ENCODE peak calls at places on chromosomes 4 and X, in six cellular contexts. One of them, this sample, is unnamed.

GRCh38 chr4:121709766-121710405 is 13.1 kb upstream of the ANXA5 start:
- DNase-seq in H9: no peak
- DNase-seq in stimulated activated CD4-positive, alpha-beta T cell treated with anti-CD3 and anti-CD28 coated beads, Interleukin-4, amount 100 ng/mL, for 4 hours: no peak
- DNase-seq in left colon: no peak
- DNase-seq in H4: no peak
- DNase-seq in choroid plexus epithelial cell: no peak
- DNase-seq in this sample: no peak

GRCh38 chr4:1459664-1460511 is 53.6 kb upstream of the NKX1-1 start:
- DNase-seq in H9: peak; percentile 35
- DNase-seq in stimulated activated CD4-positive, alpha-beta T cell treated with anti-CD3 and anti-CD28 coated beads, Interleukin-4, amount 100 ng/mL, for 4 hours: no peak
- DNase-seq in left colon: peak; percentile 8
- DNase-seq in H4: no peak
- DNase-seq in choroid plexus epithelial cell: no peak
- DNase-seq in this sample: no peak

GRCh38 chr4:140059159-140059558 is 94.8 kb downstream of the MAML3 start:
- DNase-seq in H9: no peak
- DNase-seq in stimulated activated CD4-positive, alpha-beta T cell treated with anti-CD3 and anti-CD28 coated beads, Interleukin-4, amount 100 ng/mL, for 4 hours: no peak
- DNase-seq in left colon: no peak
- DNase-seq in H4: no peak
- DNase-seq in choroid plexus epithelial cell: peak; percentile 57
- DNase-seq in this sample: no peak

GRCh38 chr4:27360651-27361347 is 500.2 kb downstream of the STIM2 start:
- DNase-seq in H9: no peak
- DNase-seq in stimulated activated CD4-positive, alpha-beta T cell treated with anti-CD3 and anti-CD28 coated beads, Interleukin-4, amount 100 ng/mL, for 4 hours: no peak
- DNase-seq in left colon: no peak
- DNase-seq in H4: peak; percentile 78
- DNase-seq in choroid plexus epithelial cell: peak; percentile 15
- DNase-seq in this sample: no peak

GRCh38 chrX:39398215-39398972 is 597.1 kb downstream of the MID1IP1 start:
- DNase-seq in H9: no peak
- DNase-seq in stimulated activated CD4-positive, alpha-beta T cell treated with anti-CD3 and anti-CD28 coated beads, Interleukin-4, amount 100 ng/mL, for 4 hours: no peak
- DNase-seq in left colon: no peak
- DNase-seq in H4: no peak
- DNase-seq in choroid plexus epithelial cell: no peak
- DNase-seq in this sample: no peak

GRCh38 chrX:139642241-139642927 is 65.6 kb downstream of the MCF2 start:
- DNase-seq in H9: peak; percentile 34
- DNase-seq in stimulated activated CD4-positive, alpha-beta T cell treated with anti-CD3 and anti-CD28 coated beads, Interleukin-4, amount 100 ng/mL, for 4 hours: no peak
- DNase-seq in left colon: no peak
- DNase-seq in H4: no peak
- DNase-seq in choroid plexus epithelial cell: peak; percentile 1
- DNase-seq in this sample: no peak

GRCh38 chr4:168615294-168615693 is 118.4 kb downstream of the PALLD start:
- DNase-seq in H9: no peak
- DNase-seq in stimulated activated CD4-positive, alpha-beta T cell treated with anti-CD3 and anti-CD28 coated beads, Interleukin-4, amount 100 ng/mL, for 4 hours: no peak
- DNase-seq in left colon: no peak
- DNase-seq in H4: peak; percentile 35
- DNase-seq in choroid plexus epithelial cell: peak; percentile 68
- DNase-seq in this sample: no peak

GRCh38 chr4:128470492-128471053 is 183.0 kb upstream of the PGRMC2 start:
- DNase-seq in H9: no peak
- DNase-seq in stimulated activated CD4-positive, alpha-beta T cell treated with anti-CD3 and anti-CD28 coated beads, Interleukin-4, amount 100 ng/mL, for 4 hours: no peak
- DNase-seq in left colon: no peak
- DNase-seq in H4: no peak
- DNase-seq in choroid plexus epithelial cell: no peak
- DNase-seq in this sample: no peak

GRCh38 chr4:2332201-2332975 is 70.5 kb upstream of the MXD4 start:
- DNase-seq in H9: no peak
- DNase-seq in stimulated activated CD4-positive, alpha-beta T cell treated with anti-CD3 and anti-CD28 coated beads, Interleukin-4, amount 100 ng/mL, for 4 hours: no peak
- DNase-seq in left colon: no peak
- DNase-seq in H4: no peak
- DNase-seq in choroid plexus epithelial cell: no peak
- DNase-seq in this sample: no peak

GRCh38 chr4:117327491-117327890 is 242.1 kb upstream of the TRAM1L1 start:
- DNase-seq in H9: no peak
- DNase-seq in stimulated activated CD4-positive, alpha-beta T cell treated with anti-CD3 and anti-CD28 coated beads, Interleukin-4, amount 100 ng/mL, for 4 hours: no peak
- DNase-seq in left colon: no peak
- DNase-seq in H4: peak; percentile 35
- DNase-seq in choroid plexus epithelial cell: peak; percentile 15
- DNase-seq in this sample: no peak

GRCh38 chr4:87853108-87853507 is 20.3 kb downstream of the MEPE start:
- DNase-seq in H9: no peak
- DNase-seq in stimulated activated CD4-positive, alpha-beta T cell treated with anti-CD3 and anti-CD28 coated beads, Interleukin-4, amount 100 ng/mL, for 4 hours: no peak
- DNase-seq in left colon: no peak
- DNase-seq in H4: peak; percentile 30
- DNase-seq in choroid plexus epithelial cell: peak; percentile 79
- DNase-seq in this sample: peak; percentile 37

GRCh38 chrX:124212622-124213021 is 119.8 kb upstream of the TEX13D start:
- DNase-seq in H9: no peak
- DNase-seq in stimulated activated CD4-positive, alpha-beta T cell treated with anti-CD3 and anti-CD28 coated beads, Interleukin-4, amount 100 ng/mL, for 4 hours: peak; percentile 58
- DNase-seq in left colon: no peak
- DNase-seq in H4: no peak
- DNase-seq in choroid plexus epithelial cell: no peak
- DNase-seq in this sample: no peak

GRCh38 chr4:88090898-88091297 is 67.5 kb downstream of the ABCG2 start:
- DNase-seq in H9: no peak
- DNase-seq in stimulated activated CD4-positive, alpha-beta T cell treated with anti-CD3 and anti-CD28 coated beads, Interleukin-4, amount 100 ng/mL, for 4 hours: no peak
- DNase-seq in left colon: no peak
- DNase-seq in H4: no peak
- DNase-seq in choroid plexus epithelial cell: no peak
- DNase-seq in this sample: no peak

GRCh38 chrX:100635989-100636320 is 651 bp downstream of the TSPAN6 start:
- DNase-seq in H9: no peak
- DNase-seq in stimulated activated CD4-positive, alpha-beta T cell treated with anti-CD3 and anti-CD28 coated beads, Interleukin-4, amount 100 ng/mL, for 4 hours: no peak
- DNase-seq in left colon: no peak
- DNase-seq in H4: no peak
- DNase-seq in choroid plexus epithelial cell: no peak
- DNase-seq in this sample: no peak

GRCh38 chrX:68693481-68694410 is 46.3 kb downstream of the STARD8 start:
- DNase-seq in H9: peak; percentile 90
- DNase-seq in stimulated activated CD4-positive, alpha-beta T cell treated with anti-CD3 and anti-CD28 coated beads, Interleukin-4, amount 100 ng/mL, for 4 hours: no peak
- DNase-seq in left colon: peak; percentile 63
- DNase-seq in H4: no peak
- DNase-seq in choroid plexus epithelial cell: peak; percentile 31
- DNase-seq in this sample: no peak

GRCh38 chrX:69293776-69294601 is 128.7 kb upstream of the PJA1 start:
- DNase-seq in H9: no peak
- DNase-seq in stimulated activated CD4-positive, alpha-beta T cell treated with anti-CD3 and anti-CD28 coated beads, Interleukin-4, amount 100 ng/mL, for 4 hours: no peak
- DNase-seq in left colon: no peak
- DNase-seq in H4: no peak
- DNase-seq in choroid plexus epithelial cell: no peak
- DNase-seq in this sample: no peak

GRCh38 chr4:48556268-48556667 is 66.2 kb downstream of the ZAR1 start:
- DNase-seq in H9: no peak
- DNase-seq in stimulated activated CD4-positive, alpha-beta T cell treated with anti-CD3 and anti-CD28 coated beads, Interleukin-4, amount 100 ng/mL, for 4 hours: no peak
- DNase-seq in left colon: no peak
- DNase-seq in H4: no peak
- DNase-seq in choroid plexus epithelial cell: no peak
- DNase-seq in this sample: no peak

GRCh38 chr4:38757945-38758344 is 24.8 kb downstream of the TLR10 start:
- DNase-seq in H9: peak; percentile 69
- DNase-seq in stimulated activated CD4-positive, alpha-beta T cell treated with anti-CD3 and anti-CD28 coated beads, Interleukin-4, amount 100 ng/mL, for 4 hours: no peak
- DNase-seq in left colon: no peak
- DNase-seq in H4: peak; percentile 34
- DNase-seq in choroid plexus epithelial cell: no peak
- DNase-seq in this sample: no peak

GRCh38 chrX:138946941-138947340 is 235.4 kb upstream of the FGF13 start:
- DNase-seq in H9: no peak
- DNase-seq in stimulated activated CD4-positive, alpha-beta T cell treated with anti-CD3 and anti-CD28 coated beads, Interleukin-4, amount 100 ng/mL, for 4 hours: no peak
- DNase-seq in left colon: no peak
- DNase-seq in H4: no peak
- DNase-seq in choroid plexus epithelial cell: no peak
- DNase-seq in this sample: no peak

GRCh38 chr4:770022-770421 is 55.9 kb downstream of the CPLX1 start:
- DNase-seq in H9: no peak
- DNase-seq in stimulated activated CD4-positive, alpha-beta T cell treated with anti-CD3 and anti-CD28 coated beads, Interleukin-4, amount 100 ng/mL, for 4 hours: no peak
- DNase-seq in left colon: no peak
- DNase-seq in H4: no peak
- DNase-seq in choroid plexus epithelial cell: no peak
- DNase-seq in this sample: no peak

GRCh38 chr4:127479031-127479622 is 153.6 kb upstream of the INTU start:
- DNase-seq in H9: no peak
- DNase-seq in stimulated activated CD4-positive, alpha-beta T cell treated with anti-CD3 and anti-CD28 coated beads, Interleukin-4, amount 100 ng/mL, for 4 hours: no peak
- DNase-seq in left colon: no peak
- DNase-seq in H4: peak; percentile 34
- DNase-seq in choroid plexus epithelial cell: peak; percentile 70
- DNase-seq in this sample: peak; percentile 50

GRCh38 chr4:158796370-158797140 is 27.7 kb downstream of the FNIP2 start:
- DNase-seq in H9: no peak
- DNase-seq in stimulated activated CD4-positive, alpha-beta T cell treated with anti-CD3 and anti-CD28 coated beads, Interleukin-4, amount 100 ng/mL, for 4 hours: no peak
- DNase-seq in left colon: no peak
- DNase-seq in H4: no peak
- DNase-seq in choroid plexus epithelial cell: peak; percentile 57
- DNase-seq in this sample: no peak

GRCh38 chr4:62912531-62912930 is 1496.7 kb downstream of the TECRL start:
- DNase-seq in H9: no peak
- DNase-seq in stimulated activated CD4-positive, alpha-beta T cell treated with anti-CD3 and anti-CD28 coated beads, Interleukin-4, amount 100 ng/mL, for 4 hours: no peak
- DNase-seq in left colon: no peak
- DNase-seq in H4: no peak
- DNase-seq in choroid plexus epithelial cell: no peak
- DNase-seq in this sample: peak; percentile 27

GRCh38 chr4:8010618-8011017 is 71.0 kb upstream of the AFAP1 start:
- DNase-seq in H9: no peak
- DNase-seq in stimulated activated CD4-positive, alpha-beta T cell treated with anti-CD3 and anti-CD28 coated beads, Interleukin-4, amount 100 ng/mL, for 4 hours: no peak
- DNase-seq in left colon: peak; percentile 53
- DNase-seq in H4: peak; percentile 69
- DNase-seq in choroid plexus epithelial cell: peak; percentile 35
- DNase-seq in this sample: peak; percentile 53

GRCh38 chr4:7395635-7396034 is 39.1 kb downstream of the PSAPL1 start:
- DNase-seq in H9: peak; percentile 8
- DNase-seq in stimulated activated CD4-positive, alpha-beta T cell treated with anti-CD3 and anti-CD28 coated beads, Interleukin-4, amount 100 ng/mL, for 4 hours: no peak
- DNase-seq in left colon: no peak
- DNase-seq in H4: no peak
- DNase-seq in choroid plexus epithelial cell: no peak
- DNase-seq in this sample: no peak

GRCh38 chrX:4243759-4244158 is 530.3 kb upstream of the PRKX start:
- DNase-seq in H9: no peak
- DNase-seq in stimulated activated CD4-positive, alpha-beta T cell treated with anti-CD3 and anti-CD28 coated beads, Interleukin-4, amount 100 ng/mL, for 4 hours: no peak
- DNase-seq in left colon: no peak
- DNase-seq in H4: no peak
- DNase-seq in choroid plexus epithelial cell: no peak
- DNase-seq in this sample: no peak

GRCh38 chrX:97845451-97845850 is 961.7 kb downstream of the RPA4 start:
- DNase-seq in H9: no peak
- DNase-seq in stimulated activated CD4-positive, alpha-beta T cell treated with anti-CD3 and anti-CD28 coated beads, Interleukin-4, amount 100 ng/mL, for 4 hours: no peak
- DNase-seq in left colon: no peak
- DNase-seq in H4: no peak
- DNase-seq in choroid plexus epithelial cell: no peak
- DNase-seq in this sample: no peak

GRCh38 chr4:62550106-62550505 is 1350.0 kb downstream of the ADGRL3 start:
- DNase-seq in H9: no peak
- DNase-seq in stimulated activated CD4-positive, alpha-beta T cell treated with anti-CD3 and anti-CD28 coated beads, Interleukin-4, amount 100 ng/mL, for 4 hours: no peak
- DNase-seq in left colon: no peak
- DNase-seq in H4: no peak
- DNase-seq in choroid plexus epithelial cell: no peak
- DNase-seq in this sample: no peak

GRCh38 chr4:55727746-55728145 is 91.6 kb upstream of the NMU start:
- DNase-seq in H9: no peak
- DNase-seq in stimulated activated CD4-positive, alpha-beta T cell treated with anti-CD3 and anti-CD28 coated beads, Interleukin-4, amount 100 ng/mL, for 4 hours: no peak
- DNase-seq in left colon: no peak
- DNase-seq in H4: no peak
- DNase-seq in choroid plexus epithelial cell: no peak
- DNase-seq in this sample: no peak

GRCh38 chr4:181968371-181968770 is 274.8 kb upstream of the TENM3 start:
- DNase-seq in H9: no peak
- DNase-seq in stimulated activated CD4-positive, alpha-beta T cell treated with anti-CD3 and anti-CD28 coated beads, Interleukin-4, amount 100 ng/mL, for 4 hours: no peak
- DNase-seq in left colon: no peak
- DNase-seq in H4: no peak
- DNase-seq in choroid plexus epithelial cell: peak; percentile 63
- DNase-seq in this sample: no peak

GRCh38 chrX:10401239-10401638 is 219.1 kb downstream of the MID1 start:
- DNase-seq in H9: no peak
- DNase-seq in stimulated activated CD4-positive, alpha-beta T cell treated with anti-CD3 and anti-CD28 coated beads, Interleukin-4, amount 100 ng/mL, for 4 hours: no peak
- DNase-seq in left colon: no peak
- DNase-seq in H4: no peak
- DNase-seq in choroid plexus epithelial cell: no peak
- DNase-seq in this sample: no peak

GRCh38 chr4:72984351-72984750 is 85.2 kb downstream of the COX18 start:
- DNase-seq in H9: no peak
- DNase-seq in stimulated activated CD4-positive, alpha-beta T cell treated with anti-CD3 and anti-CD28 coated beads, Interleukin-4, amount 100 ng/mL, for 4 hours: no peak
- DNase-seq in left colon: no peak
- DNase-seq in H4: no peak
- DNase-seq in choroid plexus epithelial cell: no peak
- DNase-seq in this sample: no peak